ENCODE peak calls at places on chromosomes 5 and 9, in ten cellular contexts. One of them, this sample, is unnamed.

GRCh38 chr9:113309204-113309813 is 6.1 kb upstream of the RNF183 start:
- DNase-seq in transverse colon: peak
- DNase-seq in HCT116: peak
- DNase-seq in breast epithelium: no peak
- DNase-seq in suprapubic skin: no peak
- DNase-seq in stomach: peak
- DNase-seq in prostate gland: peak
- DNase-seq in sigmoid colon: no peak
- DNase-seq in K562: peak
- DNase-seq in H1: no peak
- DNase-seq in this sample: no peak

GRCh38 chr9:130869250-130869649 is 27.4 kb downstream of the QRFP start:
- DNase-seq in transverse colon: peak
- DNase-seq in HCT116: no peak
- DNase-seq in breast epithelium: no peak
- DNase-seq in suprapubic skin: no peak
- DNase-seq in stomach: peak
- DNase-seq in prostate gland: no peak
- DNase-seq in sigmoid colon: no peak
- DNase-seq in K562: no peak
- DNase-seq in H1: no peak
- DNase-seq in this sample: no peak

GRCh38 chr5:138611295-138612220 is 36.4 kb upstream of the HSPA9 start:
- DNase-seq in transverse colon: no peak
- DNase-seq in HCT116: no peak
- DNase-seq in breast epithelium: no peak
- DNase-seq in suprapubic skin: peak
- DNase-seq in stomach: no peak
- DNase-seq in prostate gland: no peak
- DNase-seq in sigmoid colon: peak
- DNase-seq in K562: peak
- DNase-seq in H1: peak
- DNase-seq in this sample: no peak

GRCh38 chr9:2337131-2337530 is 284.5 kb upstream of the VLDLR start:
- DNase-seq in transverse colon: no peak
- DNase-seq in HCT116: no peak
- DNase-seq in breast epithelium: no peak
- DNase-seq in suprapubic skin: no peak
- DNase-seq in stomach: no peak
- DNase-seq in prostate gland: no peak
- DNase-seq in sigmoid colon: no peak
- DNase-seq in K562: no peak
- DNase-seq in H1: no peak
- DNase-seq in this sample: no peak

GRCh38 chr9:1513105-1513504 is 462.9 kb downstream of the DMRT2 start:
- DNase-seq in transverse colon: no peak
- DNase-seq in HCT116: no peak
- DNase-seq in breast epithelium: no peak
- DNase-seq in suprapubic skin: no peak
- DNase-seq in stomach: no peak
- DNase-seq in prostate gland: no peak
- DNase-seq in sigmoid colon: no peak
- DNase-seq in K562: no peak
- DNase-seq in H1: no peak
- DNase-seq in this sample: no peak

GRCh38 chr5:16807475-16807874 is 128.6 kb downstream of the MYO10 start:
- DNase-seq in transverse colon: no peak
- DNase-seq in HCT116: no peak
- DNase-seq in breast epithelium: no peak
- DNase-seq in suprapubic skin: no peak
- DNase-seq in stomach: no peak
- DNase-seq in prostate gland: no peak
- DNase-seq in sigmoid colon: no peak
- DNase-seq in K562: no peak
- DNase-seq in H1: no peak
- DNase-seq in this sample: no peak

GRCh38 chr5:74042559-74043357 is 416.8 kb downstream of the ARHGEF28 start:
- DNase-seq in transverse colon: no peak
- DNase-seq in HCT116: no peak
- DNase-seq in breast epithelium: no peak
- DNase-seq in suprapubic skin: no peak
- DNase-seq in stomach: no peak
- DNase-seq in prostate gland: no peak
- DNase-seq in sigmoid colon: no peak
- DNase-seq in K562: no peak
- DNase-seq in H1: no peak
- DNase-seq in this sample: peak

GRCh38 chr9:75152416-75152815 is 64.1 kb downstream of the OSTF1 start:
- DNase-seq in transverse colon: no peak
- DNase-seq in HCT116: no peak
- DNase-seq in breast epithelium: no peak
- DNase-seq in suprapubic skin: no peak
- DNase-seq in stomach: no peak
- DNase-seq in prostate gland: no peak
- DNase-seq in sigmoid colon: no peak
- DNase-seq in K562: no peak
- DNase-seq in H1: no peak
- DNase-seq in this sample: no peak

GRCh38 chr5:120706877-120707276 is 242.8 kb downstream of the PRR16 start:
- DNase-seq in transverse colon: no peak
- DNase-seq in HCT116: no peak
- DNase-seq in breast epithelium: no peak
- DNase-seq in suprapubic skin: no peak
- DNase-seq in stomach: no peak
- DNase-seq in prostate gland: no peak
- DNase-seq in sigmoid colon: no peak
- DNase-seq in K562: no peak
- DNase-seq in H1: no peak
- DNase-seq in this sample: no peak

GRCh38 chr5:73701566-73701965 is 75.6 kb downstream of the ARHGEF28 start:
- DNase-seq in transverse colon: no peak
- DNase-seq in HCT116: no peak
- DNase-seq in breast epithelium: no peak
- DNase-seq in suprapubic skin: no peak
- DNase-seq in stomach: no peak
- DNase-seq in prostate gland: no peak
- DNase-seq in sigmoid colon: no peak
- DNase-seq in K562: no peak
- DNase-seq in H1: no peak
- DNase-seq in this sample: no peak

GRCh38 chr5:16931334-16932110 is 4.6 kb downstream of the MYO10 start:
- DNase-seq in transverse colon: peak
- DNase-seq in HCT116: no peak
- DNase-seq in breast epithelium: no peak
- DNase-seq in suprapubic skin: no peak
- DNase-seq in stomach: peak
- DNase-seq in prostate gland: peak
- DNase-seq in sigmoid colon: no peak
- DNase-seq in K562: no peak
- DNase-seq in H1: no peak
- DNase-seq in this sample: peak

GRCh38 chr9:7186175-7186574 is 428.4 kb downstream of the KDM4C start:
- DNase-seq in transverse colon: no peak
- DNase-seq in HCT116: peak
- DNase-seq in breast epithelium: no peak
- DNase-seq in suprapubic skin: no peak
- DNase-seq in stomach: no peak
- DNase-seq in prostate gland: no peak
- DNase-seq in sigmoid colon: no peak
- DNase-seq in K562: peak
- DNase-seq in H1: no peak
- DNase-seq in this sample: no peak

GRCh38 chr5:3024126-3024525 is 272.6 kb upstream of the IRX2 start:
- DNase-seq in transverse colon: no peak
- DNase-seq in HCT116: no peak
- DNase-seq in breast epithelium: no peak
- DNase-seq in suprapubic skin: peak
- DNase-seq in stomach: no peak
- DNase-seq in prostate gland: no peak
- DNase-seq in sigmoid colon: no peak
- DNase-seq in K562: no peak
- DNase-seq in H1: peak
- DNase-seq in this sample: no peak

GRCh38 chr9:6703898-6704639 is 53.7 kb upstream of the KDM4C start:
- DNase-seq in transverse colon: peak
- DNase-seq in HCT116: no peak
- DNase-seq in breast epithelium: peak
- DNase-seq in suprapubic skin: peak
- DNase-seq in stomach: peak
- DNase-seq in prostate gland: peak
- DNase-seq in sigmoid colon: peak
- DNase-seq in K562: no peak
- DNase-seq in H1: peak
- DNase-seq in this sample: peak

GRCh38 chr5:3181641-3182040 is 414.0 kb upstream of the IRX1 start:
- DNase-seq in transverse colon: no peak
- DNase-seq in HCT116: no peak
- DNase-seq in breast epithelium: no peak
- DNase-seq in suprapubic skin: no peak
- DNase-seq in stomach: no peak
- DNase-seq in prostate gland: no peak
- DNase-seq in sigmoid colon: no peak
- DNase-seq in K562: no peak
- DNase-seq in H1: no peak
- DNase-seq in this sample: no peak

GRCh38 chr9:125341566-125341965 is 79.9 kb downstream of the GAPVD1 start:
- DNase-seq in transverse colon: no peak
- DNase-seq in HCT116: no peak
- DNase-seq in breast epithelium: no peak
- DNase-seq in suprapubic skin: no peak
- DNase-seq in stomach: no peak
- DNase-seq in prostate gland: peak
- DNase-seq in sigmoid colon: no peak
- DNase-seq in K562: no peak
- DNase-seq in H1: no peak
- DNase-seq in this sample: no peak

GRCh38 chr9:137551656-137552534 is at the start of gene MRPL41:
- DNase-seq in transverse colon: peak
- DNase-seq in HCT116: peak
- DNase-seq in breast epithelium: peak
- DNase-seq in suprapubic skin: peak
- DNase-seq in stomach: peak
- DNase-seq in prostate gland: peak
- DNase-seq in sigmoid colon: peak
- DNase-seq in K562: peak
- DNase-seq in H1: peak
- DNase-seq in this sample: peak
- H3K4me3 ChIP-seq in transverse colon: peak
- H3K4me3 ChIP-seq in HCT116: peak
- H3K4me3 ChIP-seq in breast epithelium: peak
- H3K4me3 ChIP-seq in suprapubic skin: peak
- H3K4me3 ChIP-seq in stomach: peak
- H3K4me3 ChIP-seq in prostate gland: peak
- H3K4me3 ChIP-seq in sigmoid colon: peak
- H3K4me3 ChIP-seq in K562: peak
- H3K4me3 ChIP-seq in H1: peak
- H3K4me3 ChIP-seq in this sample: peak

DNA sequence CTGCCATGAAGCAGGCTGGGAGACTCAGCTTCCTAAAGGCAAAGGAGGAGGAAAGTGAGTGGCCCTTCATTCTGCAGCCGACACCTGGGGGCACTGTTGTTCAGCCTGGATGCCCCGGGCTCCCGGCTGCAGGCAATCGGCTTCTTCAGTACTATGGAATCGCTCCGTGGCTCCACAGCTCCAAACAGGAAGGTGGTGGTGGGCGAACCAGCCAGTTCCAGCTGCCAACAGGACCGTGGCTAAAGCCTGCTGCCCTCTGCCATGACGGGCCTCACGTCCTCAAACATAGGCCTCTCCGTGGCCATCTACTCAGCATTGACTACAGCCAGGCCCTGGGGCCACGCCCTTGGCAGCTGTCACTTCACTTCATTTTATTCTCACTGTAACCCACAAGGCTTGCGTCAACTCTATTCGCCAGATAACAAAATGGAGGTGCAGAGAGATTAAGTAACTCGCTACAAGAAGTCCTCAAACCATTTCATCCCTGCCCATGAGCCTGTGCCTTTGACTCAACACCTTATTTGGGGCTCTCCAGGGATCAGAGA is 38.1 kb downstream of the PAX5 start:
- DNase-seq in transverse colon: peak
- DNase-seq in HCT116: peak
- DNase-seq in breast epithelium: no peak
- DNase-seq in suprapubic skin: no peak
- DNase-seq in stomach: peak
- DNase-seq in prostate gland: peak
- DNase-seq in sigmoid colon: no peak
- DNase-seq in K562: peak
- DNase-seq in H1: peak
- DNase-seq in this sample: peak
- TF ChIP-seq POLR2A in transverse colon: no peak
- TF ChIP-seq POLR2A in HCT116: no peak
- TF ChIP-seq POLR2A in breast epithelium: no peak
- TF ChIP-seq POLR2A in suprapubic skin: no peak
- TF ChIP-seq POLR2A in stomach: no peak
- TF ChIP-seq POLR2A in prostate gland: no peak
- TF ChIP-seq POLR2A in sigmoid colon: no peak
- TF ChIP-seq POLR2A in K562: no peak
- TF ChIP-seq POLR2A in H1: no peak
- TF ChIP-seq POLR2A in this sample: no peak

GRCh38 chr5:34833991-34834793 is 4.8 kb upstream of the TTC23L start:
- DNase-seq in transverse colon: no peak
- DNase-seq in HCT116: no peak
- DNase-seq in breast epithelium: no peak
- DNase-seq in suprapubic skin: no peak
- DNase-seq in stomach: no peak
- DNase-seq in prostate gland: no peak
- DNase-seq in sigmoid colon: no peak
- DNase-seq in K562: no peak
- DNase-seq in H1: no peak
- DNase-seq in this sample: no peak
- TF ChIP-seq POLR2AphosphoS5 in transverse colon: no peak
- TF ChIP-seq POLR2AphosphoS5 in HCT116: no peak
- TF ChIP-seq POLR2AphosphoS5 in breast epithelium: no peak
- TF ChIP-seq POLR2AphosphoS5 in suprapubic skin: peak
- TF ChIP-seq POLR2AphosphoS5 in stomach: no peak
- TF ChIP-seq POLR2AphosphoS5 in prostate gland: no peak
- TF ChIP-seq POLR2AphosphoS5 in sigmoid colon: no peak
- TF ChIP-seq POLR2AphosphoS5 in K562: no peak
- TF ChIP-seq POLR2AphosphoS5 in H1: peak
- TF ChIP-seq POLR2AphosphoS5 in this sample: no peak

GRCh38 chr5:36392186-36392585 is 90.5 kb upstream of the RANBP3L start:
- DNase-seq in transverse colon: no peak
- DNase-seq in HCT116: no peak
- DNase-seq in breast epithelium: no peak
- DNase-seq in suprapubic skin: no peak
- DNase-seq in stomach: no peak
- DNase-seq in prostate gland: no peak
- DNase-seq in sigmoid colon: no peak
- DNase-seq in K562: no peak
- DNase-seq in H1: no peak
- DNase-seq in this sample: no peak
- H3K4me3 ChIP-seq in transverse colon: no peak
- H3K4me3 ChIP-seq in HCT116: no peak
- H3K4me3 ChIP-seq in breast epithelium: no peak
- H3K4me3 ChIP-seq in suprapubic skin: no peak
- H3K4me3 ChIP-seq in stomach: no peak
- H3K4me3 ChIP-seq in prostate gland: no peak
- H3K4me3 ChIP-seq in sigmoid colon: no peak
- H3K4me3 ChIP-seq in K562: no peak
- H3K4me3 ChIP-seq in H1: no peak
- H3K4me3 ChIP-seq in this sample: no peak

This sample was measured in upper lobe of left lung.